ENCODE peak calls at places on chromosomes 12 and 14, in seven cellular contexts. D, T, A, J, E, W and Z are unnamed samples.
A peak's percentile ranks its signal among the peaks of the same experiment; 100 is the strongest.

GRCh38 chr14:67773844-67774377 is 42.5 kb downstream of the ZFYVE26 start:
- DNase-seq in D (no peak), T (no peak), A (peak; percentile 20), J (no peak), E (no peak), W (no peak), Z (no peak)

GRCh38 chr12:76790564-76791552 is 26.9 kb downstream of the ZDHHC17 start:
- DNase-seq in D (no peak), T (no peak), A (peak; percentile 36), J (no peak), E (peak; percentile 37), W (peak; percentile 6), Z (no peak)

GRCh38 chr14:93081875-93082570 is 33.7 kb downstream of the ITPK1 start:
- DNase-seq in D (no peak), T (no peak), A (no peak), J (no peak), E (no peak), W (no peak), Z (no peak)

GRCh38 chr14:64556526-64556925 is 6.8 kb downstream of the PPP1R36 start:
- DNase-seq in D (no peak), T (no peak), A (peak; percentile 80), J (peak; percentile 54), E (peak; percentile 89), W (peak; percentile 49), Z (no peak)

GRCh38 chr14:103317976-103318580 is 16.0 kb upstream of the EIF5 start:
- DNase-seq in D (no peak), T (no peak), A (no peak), J (no peak), E (no peak), W (no peak), Z (peak; percentile 54)

GRCh38 chr14:102507891-102508312 is 1.7 kb downstream of the ANKRD9 start:
- DNase-seq in D (no peak), T (no peak), A (peak; percentile 32), J (no peak), E (no peak), W (no peak), Z (no peak)

GRCh38 chr12:12379831-12380730 is 23.2 kb downstream of the BORCS5 start:
- DNase-seq in D (no peak), T (no peak), A (no peak), J (no peak), E (no peak), W (no peak), Z (no peak)

GRCh38 chr12:18375131-18375530 is 113.8 kb downstream of the PIK3C2G start:
- DNase-seq in D (no peak), T (no peak), A (no peak), J (no peak), E (no peak), W (no peak), Z (no peak)

GRCh38 chr14:93959239-93960107 is 16.9 kb downstream of the ASB2 start:
- DNase-seq in D (no peak), T (no peak), A (peak; percentile 97), J (peak; percentile 40), E (peak; percentile 86), W (peak; percentile 34), Z (no peak)